ENCODE peak calls at places on chromosomes 2 and 18, in seven cellular contexts. One of them, this sample, is unnamed.

GRCh38 chr2:184302506-184302905 is 295.8 kb upstream of the ZNF804A start:
- DNase-seq in H9: no peak
- DNase-seq in A549: no peak
- DNase-seq in pancreas: no peak
- DNase-seq in CD8-positive, alpha-beta T cell: no peak
- DNase-seq in IMR-90: no peak
- DNase-seq in endodermal cell: no peak
- DNase-seq in this sample: no peak

GRCh38 chr2:8676915-8677645 is 4.8 kb upstream of the ID2 start:
- DNase-seq in H9: no peak
- DNase-seq in A549: no peak
- DNase-seq in pancreas: peak; percentile 29
- DNase-seq in CD8-positive, alpha-beta T cell: peak; percentile 47
- DNase-seq in IMR-90: peak; percentile 9
- DNase-seq in endodermal cell: peak; percentile 76
- DNase-seq in this sample: no peak

GRCh38 chr2:12244070-12244469 is 472.7 kb upstream of the TRIB2 start:
- DNase-seq in H9: no peak
- DNase-seq in A549: no peak
- DNase-seq in pancreas: no peak
- DNase-seq in CD8-positive, alpha-beta T cell: no peak
- DNase-seq in IMR-90: peak; percentile 52
- DNase-seq in endodermal cell: no peak
- DNase-seq in this sample: no peak

GRCh38 chr2:100615886-100616285 is 53.1 kb downstream of the PDCL3 start:
- DNase-seq in H9: no peak
- DNase-seq in A549: no peak
- DNase-seq in pancreas: no peak
- DNase-seq in CD8-positive, alpha-beta T cell: no peak
- DNase-seq in IMR-90: no peak
- DNase-seq in endodermal cell: no peak
- DNase-seq in this sample: no peak

GRCh38 chr2:174573621-174574081 is 24.0 kb downstream of the WIPF1 start:
- DNase-seq in H9: no peak
- DNase-seq in A549: no peak
- DNase-seq in pancreas: no peak
- DNase-seq in CD8-positive, alpha-beta T cell: no peak
- DNase-seq in IMR-90: no peak
- DNase-seq in endodermal cell: no peak
- DNase-seq in this sample: no peak

GRCh38 chr18:79596451-79597175 is 83.0 kb upstream of the CTDP1 start:
- DNase-seq in H9: no peak
- DNase-seq in A549: no peak
- DNase-seq in pancreas: peak; percentile 33
- DNase-seq in CD8-positive, alpha-beta T cell: no peak
- DNase-seq in IMR-90: no peak
- DNase-seq in endodermal cell: no peak
- DNase-seq in this sample: peak; percentile 16

GRCh38 chr18:5895300-5895885 is at the start of gene TMEM200C:
- DNase-seq in H9: no peak
- DNase-seq in A549: no peak
- DNase-seq in pancreas: no peak
- DNase-seq in CD8-positive, alpha-beta T cell: no peak
- DNase-seq in IMR-90: peak; percentile 43
- DNase-seq in endodermal cell: peak; percentile 84
- DNase-seq in this sample: peak; percentile 33

GRCh38 chr18:75548353-75548752 is 120.8 kb upstream of the SMIM21 start:
- DNase-seq in H9: peak; percentile 71
- DNase-seq in A549: no peak
- DNase-seq in pancreas: no peak
- DNase-seq in CD8-positive, alpha-beta T cell: no peak
- DNase-seq in IMR-90: no peak
- DNase-seq in endodermal cell: peak; percentile 69
- DNase-seq in this sample: no peak

GRCh38 chr2:31446848-31447247 is 32.3 kb upstream of the XDH start:
- DNase-seq in H9: no peak
- DNase-seq in A549: no peak
- DNase-seq in pancreas: no peak
- DNase-seq in CD8-positive, alpha-beta T cell: no peak
- DNase-seq in IMR-90: peak; percentile 38
- DNase-seq in endodermal cell: no peak
- DNase-seq in this sample: no peak

GRCh38 chr2:31363956-31364750 is 50.4 kb downstream of the XDH start:
- DNase-seq in H9: no peak
- DNase-seq in A549: no peak
- DNase-seq in pancreas: no peak
- DNase-seq in CD8-positive, alpha-beta T cell: no peak
- DNase-seq in IMR-90: no peak
- DNase-seq in endodermal cell: peak; percentile 17
- DNase-seq in this sample: no peak

GRCh38 chr2:17800219-17800618 is 16.0 kb upstream of the MSGN1 start:
- DNase-seq in H9: no peak
- DNase-seq in A549: no peak
- DNase-seq in pancreas: no peak
- DNase-seq in CD8-positive, alpha-beta T cell: no peak
- DNase-seq in IMR-90: peak; percentile 18
- DNase-seq in endodermal cell: no peak
- DNase-seq in this sample: no peak

DNA sequence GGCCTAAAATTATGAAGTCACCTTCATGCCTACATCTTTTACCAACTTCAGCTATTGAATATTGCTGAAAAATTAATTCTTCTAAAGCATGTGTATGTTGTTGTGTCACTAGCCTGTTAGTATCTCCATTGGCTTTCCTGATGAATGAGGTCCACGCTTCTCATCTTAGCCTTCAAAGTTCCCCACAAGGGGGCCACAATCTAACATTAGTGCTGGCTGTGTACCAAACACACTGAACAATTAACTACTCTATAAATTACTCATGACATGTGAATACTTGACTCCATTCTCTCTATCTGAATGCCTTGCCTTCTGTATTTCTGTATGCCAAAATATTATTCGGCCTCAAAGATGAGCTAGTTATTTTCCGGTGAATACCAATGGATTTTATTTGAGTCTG is 208.7 kb upstream of the COL3A1 start:
- DNase-seq in H9: no peak
- DNase-seq in A549: no peak
- DNase-seq in pancreas: no peak
- DNase-seq in CD8-positive, alpha-beta T cell: no peak
- DNase-seq in IMR-90: peak; percentile 12
- DNase-seq in endodermal cell: peak; percentile 65
- DNase-seq in this sample: no peak
- TF ChIP-seq CTCF in H9: peak; percentile 66
- TF ChIP-seq CTCF in A549: peak; percentile 29
- TF ChIP-seq CTCF in pancreas: no peak
- TF ChIP-seq CTCF in CD8-positive, alpha-beta T cell: no peak
- TF ChIP-seq CTCF in IMR-90: peak; percentile 25
- TF ChIP-seq CTCF in endodermal cell: peak; percentile 85
- TF ChIP-seq CTCF in this sample: no peak

GRCh38 chr2:34838408-34838807 is 1239.3 kb upstream of the FAM98A start:
- DNase-seq in H9: no peak
- DNase-seq in A549: no peak
- DNase-seq in pancreas: no peak
- DNase-seq in CD8-positive, alpha-beta T cell: no peak
- DNase-seq in IMR-90: no peak
- DNase-seq in endodermal cell: no peak
- DNase-seq in this sample: no peak
- H3K9me3 ChIP-seq in H9: no peaks in the 10 kb centered on the region
- H3K9me3 ChIP-seq in A549: peaks cover 5% of the 10 kb centered on the region
- H3K9me3 ChIP-seq in pancreas: no peaks in the 10 kb centered on the region
- H3K9me3 ChIP-seq in CD8-positive, alpha-beta T cell: peaks cover 3% of the 10 kb centered on the region
- H3K9me3 ChIP-seq in IMR-90: peaks cover 2% of the 10 kb centered on the region
- H3K9me3 ChIP-seq in endodermal cell: peaks cover 21% of the 10 kb centered on the region
- H3K9me3 ChIP-seq in this sample: no peaks in the 10 kb centered on the region

DNA sequence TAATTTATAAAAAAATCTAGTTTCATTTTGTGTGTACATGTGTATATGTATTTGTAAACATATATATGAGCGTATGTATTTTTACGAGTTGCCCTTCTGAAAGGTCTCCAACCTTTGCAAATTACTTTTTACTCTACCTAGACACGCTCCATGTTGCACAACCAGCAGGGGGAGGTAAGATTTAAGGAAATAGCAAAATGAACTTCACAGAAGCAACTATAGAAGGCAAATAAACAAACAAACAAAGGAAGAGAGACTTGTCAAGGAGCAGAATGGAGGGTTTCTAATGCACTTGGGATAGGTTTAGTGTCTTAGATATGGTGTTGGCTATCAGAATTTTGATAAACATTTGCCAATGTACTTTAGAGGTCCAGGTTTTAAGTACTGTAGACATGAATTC is 820.5 kb upstream of the POU3F3 start:
- DNase-seq in H9: no peak
- DNase-seq in A549: no peak
- DNase-seq in pancreas: no peak
- DNase-seq in CD8-positive, alpha-beta T cell: no peak
- DNase-seq in IMR-90: no peak
- DNase-seq in endodermal cell: peak; percentile 51
- DNase-seq in this sample: no peak
- TF ChIP-seq CTCF in H9: peak; percentile 68
- TF ChIP-seq CTCF in A549: peak; percentile 55
- TF ChIP-seq CTCF in pancreas: no peak
- TF ChIP-seq CTCF in CD8-positive, alpha-beta T cell: no peak
- TF ChIP-seq CTCF in IMR-90: no peak
- TF ChIP-seq CTCF in endodermal cell: peak; percentile 81
- TF ChIP-seq CTCF in this sample: no peak

GRCh38 chr18:14921547-14921946 is 173.6 kb downstream of the ANKRD30B start:
- DNase-seq in H9: no peak
- DNase-seq in A549: no peak
- DNase-seq in pancreas: no peak
- DNase-seq in CD8-positive, alpha-beta T cell: no peak
- DNase-seq in IMR-90: no peak
- DNase-seq in endodermal cell: no peak
- DNase-seq in this sample: no peak
- H3K9me3 ChIP-seq in H9: peaks cover 99% of the 10 kb centered on the region
- H3K9me3 ChIP-seq in A549: no peaks in the 10 kb centered on the region
- H3K9me3 ChIP-seq in pancreas: no peaks in the 10 kb centered on the region
- H3K9me3 ChIP-seq in CD8-positive, alpha-beta T cell: no peaks in the 10 kb centered on the region
- H3K9me3 ChIP-seq in IMR-90: peaks cover 48% of the 10 kb centered on the region
- H3K9me3 ChIP-seq in endodermal cell: peaks cover 87% of the 10 kb centered on the region
- H3K9me3 ChIP-seq in this sample: no peaks in the 10 kb centered on the region

GRCh38 chr2:85135066-85135914 is 2.1 kb downstream of the TCF7L1 start:
- DNase-seq in H9: peak; percentile 91
- DNase-seq in A549: no peak
- DNase-seq in pancreas: peak; percentile 50
- DNase-seq in CD8-positive, alpha-beta T cell: no peak
- DNase-seq in IMR-90: no peak
- DNase-seq in endodermal cell: peak; percentile 95
- DNase-seq in this sample: no peak
- TF ChIP-seq CTCF in H9: no peak
- TF ChIP-seq CTCF in A549: no peak
- TF ChIP-seq CTCF in pancreas: no peak
- TF ChIP-seq CTCF in CD8-positive, alpha-beta T cell: no peak
- TF ChIP-seq CTCF in IMR-90: no peak
- TF ChIP-seq CTCF in endodermal cell: no peak
- TF ChIP-seq CTCF in this sample: no peak

DNA sequence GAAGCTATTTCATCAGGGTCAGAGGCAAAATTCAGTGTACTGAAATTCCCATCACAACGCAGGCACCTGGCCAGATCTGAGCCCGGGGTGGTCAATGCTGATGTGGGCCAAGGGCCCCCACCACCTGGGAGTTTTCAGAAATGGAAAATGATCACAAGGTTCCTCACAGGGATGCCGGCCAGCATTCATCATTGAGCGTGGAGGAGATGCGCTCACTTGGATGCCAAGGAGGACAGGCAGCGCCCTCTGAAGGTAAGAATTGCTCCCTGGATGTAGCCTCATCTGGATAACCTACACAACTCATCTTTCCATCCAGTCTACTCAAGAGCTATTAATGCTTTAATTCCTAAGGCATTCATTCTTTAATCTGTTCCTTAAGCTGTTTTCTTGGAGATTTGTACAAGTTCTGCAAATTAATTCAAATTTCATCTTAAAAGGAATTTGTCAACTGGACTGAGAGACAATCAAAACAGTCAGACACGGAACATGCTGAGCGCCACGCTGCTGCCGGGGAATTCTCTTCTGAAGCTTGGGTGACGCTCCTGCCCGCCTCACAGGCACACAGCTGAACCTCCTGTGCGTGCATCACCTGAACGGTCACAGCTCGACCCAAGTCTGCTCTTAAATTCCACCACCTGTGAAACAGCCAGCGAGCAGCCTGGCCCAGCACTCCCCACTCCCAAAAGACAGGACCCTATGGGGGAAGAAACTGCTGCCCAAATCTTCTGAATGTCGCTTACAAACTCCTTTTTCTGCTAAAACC is 206.7 kb downstream of the HDAC4 start:
- DNase-seq in H9: peak; percentile 34
- DNase-seq in A549: no peak
- DNase-seq in pancreas: no peak
- DNase-seq in CD8-positive, alpha-beta T cell: no peak
- DNase-seq in IMR-90: no peak
- DNase-seq in endodermal cell: peak; percentile 73
- DNase-seq in this sample: no peak
- H3K9me3 ChIP-seq in H9: no peaks in the 10 kb centered on the region
- H3K9me3 ChIP-seq in A549: no peaks in the 10 kb centered on the region
- H3K9me3 ChIP-seq in pancreas: no peaks in the 10 kb centered on the region
- H3K9me3 ChIP-seq in CD8-positive, alpha-beta T cell: no peaks in the 10 kb centered on the region
- H3K9me3 ChIP-seq in IMR-90: peaks cover 3% of the 10 kb centered on the region
- H3K9me3 ChIP-seq in endodermal cell: peaks cover 5% of the 10 kb centered on the region
- H3K9me3 ChIP-seq in this sample: no peaks in the 10 kb centered on the region

DNA sequence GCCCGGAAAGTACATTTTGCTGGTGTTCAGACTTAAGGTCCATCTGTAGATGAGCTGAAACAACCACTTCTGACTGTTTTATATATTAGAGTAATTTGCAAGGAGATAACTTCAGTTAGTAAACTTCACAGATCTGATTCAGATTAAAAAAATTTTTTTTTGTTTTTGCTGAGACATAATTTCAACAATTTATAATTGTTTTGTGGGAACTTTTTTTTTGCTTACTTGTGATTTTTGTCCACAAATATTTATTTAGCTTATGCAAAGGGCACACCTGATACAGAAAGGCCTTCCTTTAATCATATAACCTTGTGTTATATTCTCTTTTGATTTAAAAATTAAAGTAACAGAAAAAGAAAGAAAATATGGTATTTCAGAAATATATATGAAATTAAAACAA is 9.6 kb upstream of the SCN9A start:
- DNase-seq in H9: no peak
- DNase-seq in A549: no peak
- DNase-seq in pancreas: no peak
- DNase-seq in CD8-positive, alpha-beta T cell: no peak
- DNase-seq in IMR-90: no peak
- DNase-seq in endodermal cell: no peak
- DNase-seq in this sample: no peak
- TF ChIP-seq CTCF in H9: no peak
- TF ChIP-seq CTCF in A549: no peak
- TF ChIP-seq CTCF in pancreas: no peak
- TF ChIP-seq CTCF in CD8-positive, alpha-beta T cell: no peak
- TF ChIP-seq CTCF in IMR-90: no peak
- TF ChIP-seq CTCF in endodermal cell: no peak
- TF ChIP-seq CTCF in this sample: no peak